ENCODE peak calls at places on chromosomes 6 and 20, in four cellular contexts. I is GM23338, D is bronchial epithelial cell, L is choroid plexus epithelial cell. O is an unnamed sample.

GRCh38 chr20:38633577-38634093 is 32.0 kb downstream of the ARHGAP40 start:
- DNase-seq in L (peak), D (peak), I (peak), O (peak)

GRCh38 chr20:59043698-59044097 is 1.1 kb upstream of the PRELID3B start:
- DNase-seq in L (no peak), I (no peak), D (peak), O (no peak)

GRCh38 chr6:149182262-149182661 is 135.2 kb upstream of the TAB2 start:
- DNase-seq in L (no peak), D (no peak), I (no peak), O (no peak)

GRCh38 chr20:36303020-36303595 is 3.0 kb upstream of the DLGAP4 start:
- DNase-seq in I (no peak), L (no peak), D (no peak), O (no peak)

GRCh38 chr20:32672982-32673727 is 586 bp downstream of the C20orf203 start:
- DNase-seq in L (no peak), D (no peak), I (peak), O (no peak)

GRCh38 chr20:38844963-38845362 is 39.5 kb downstream of the PPP1R16B start:
- DNase-seq in L (no peak), D (no peak), I (no peak), O (no peak)

GRCh38 chr6:56683882-56684281 is 41.2 kb upstream of the DST start:
- DNase-seq in I (no peak), D (peak), L (peak), O (peak)

GRCh38 chr6:157270308-157270707 is 53.0 kb downstream of the TMEM242 start:
- DNase-seq in L (no peak), I (no peak), D (no peak), O (no peak)

GRCh38 chr20:8579060-8579459 is 447.0 kb downstream of the PLCB1 start:
- DNase-seq in I (no peak), L (no peak), D (no peak), O (no peak)

GRCh38 chr6:88813045-88813444 is 150.4 kb downstream of the RNGTT start:
- DNase-seq in I (no peak), L (peak), D (no peak), O (no peak)

GRCh38 chr20:11451793-11452291 is 465.9 kb upstream of the BTBD3 start:
- DNase-seq in D (no peak), I (peak), L (peak), O (no peak)

GRCh38 chr20:46022411-46023147 is 6.4 kb upstream of the SLC12A5 start:
- DNase-seq in L (peak), I (peak), D (no peak), O (peak)

GRCh38 chr6:108168026-108168463 is 2.2 kb downstream of the NR2E1 start:
- DNase-seq in L (no peak), D (no peak), I (peak), O (no peak)

GRCh38 chr6:140857734-140858380 is 1274.9 kb upstream of the GJE1 start:
- DNase-seq in L (peak), I (no peak), D (peak), O (peak)

GRCh38 chr20:44496976-44497375 is 21.3 kb downstream of the TTPAL start:
- DNase-seq in D (peak), L (peak), I (no peak), O (peak)

GRCh38 chr20:52105573-52106422 is 85.8 kb downstream of the ZFP64 start:
- DNase-seq in I (peak), D (peak), L (peak), O (peak)

GRCh38 chr20:1509237-1509636 is 18.0 kb upstream of the SIRPB2 start:
- DNase-seq in D (peak), I (peak), L (peak), O (no peak)

GRCh38 chr6:38040254-38040653 is 220.7 kb downstream of the ZFAND3 start:
- DNase-seq in I (no peak), L (no peak), D (no peak), O (no peak)

GRCh38 chr6:55557176-55557575 is 21.8 kb downstream of the HMGCLL1 start:
- DNase-seq in D (no peak), L (no peak), I (no peak), O (no peak)

GRCh38 chr6:34273242-34273805 is 24.5 kb upstream of the SMIM29 start:
- DNase-seq in I (no peak), L (peak), D (no peak), O (no peak)

GRCh38 chr20:58231678-58232077 is 3.2 kb upstream of the ANKRD60 start:
- DNase-seq in L (no peak), D (no peak), I (peak), O (no peak)

GRCh38 chr20:63645218-63645617 is 8.0 kb downstream of the STMN3 start:
- DNase-seq in I (peak), D (no peak), L (no peak), O (no peak)

GRCh38 chr6:25485820-25486559 is 166.0 kb upstream of the SCGN start:
- DNase-seq in L (no peak), D (no peak), I (no peak), O (no peak)

GRCh38 chr6:151722342-151722741 is 85.1 kb upstream of the ESR1 start:
- DNase-seq in L (no peak), D (no peak), I (no peak), O (no peak)

GRCh38 chr6:50818673-50819072 is at the start of gene TFAP2B:
- DNase-seq in D (no peak), L (no peak), I (no peak), O (no peak)

GRCh38 chr6:168533428-168533827 is 92.4 kb downstream of the SMOC2 start:
- DNase-seq in D (no peak), I (no peak), L (no peak), O (no peak)

GRCh38 chr20:17653835-17654648 is 28.0 kb downstream of the RRBP1 start:
- DNase-seq in L (no peak), I (no peak), D (no peak), O (no peak)

GRCh38 chr6:150269857-150270223 is 99.0 kb upstream of the IYD start:
- DNase-seq in I (no peak), L (no peak), D (peak), O (peak)

GRCh38 chr6:53825514-53826321 is 30.9 kb downstream of the LRRC1 start:
- DNase-seq in I (no peak), L (no peak), D (no peak), O (no peak)

GRCh38 chr20:55745840-55746239 is 259.5 kb downstream of the CBLN4 start:
- DNase-seq in L (no peak), I (no peak), D (no peak), O (no peak)

GRCh38 chr20:49471397-49471796 is 11.1 kb downstream of the KCNB1 start:
- DNase-seq in L (no peak), D (no peak), I (no peak), O (no peak)

GRCh38 chr6:125107048-125107447 is 46.5 kb upstream of the TPD52L1 start:
- DNase-seq in D (no peak), L (no peak), I (no peak), O (no peak)

GRCh38 chr6:13089296-13089994 is 238.9 kb downstream of the TBC1D7 start:
- DNase-seq in I (no peak), L (no peak), D (peak), O (no peak)

GRCh38 chr6:111983197-111983596 is 70.7 kb upstream of the CCN6 start:
- DNase-seq in D (no peak), I (no peak), L (no peak), O (no peak)

GRCh38 chr6:146352163-146352562 is 191.5 kb upstream of the RAB32 start:
- DNase-seq in D (no peak), I (no peak), L (no peak), O (no peak)

GRCh38 chr6:50936277-50936681 is 117.6 kb downstream of the TFAP2B start:
- DNase-seq in L (peak), D (no peak), I (no peak), O (no peak)

GRCh38 chr6:41408576-41408975 is 73.2 kb downstream of the NCR2 start:
- DNase-seq in I (peak), D (no peak), L (no peak), O (no peak)

GRCh38 chr20:49646126-49646525 is 67.6 kb downstream of the B4GALT5 start:
- DNase-seq in I (no peak), L (peak), D (no peak), O (no peak)

GRCh38 chr20:31355981-31356380 is 12.4 kb upstream of the DEFB118 start:
- DNase-seq in I (no peak), L (no peak), D (no peak), O (no peak)
- TF ChIP-seq CTCF in I (no peak), L (no peak), D (no peak), O (no peak)

GRCh38 chr6:91412532-91412931 is 825.7 kb upstream of the MAP3K7 start:
- DNase-seq in D (no peak), I (no peak), L (peak), O (no peak)
- TF ChIP-seq CTCF in D (no peak), I (no peak), L (no peak), O (no peak)

GRCh38 chr6:155580904-155581303 is 125.3 kb upstream of the NOX3 start:
- DNase-seq in D (no peak), L (peak), I (peak), O (no peak)
- TF ChIP-seq CTCF in D (no peak), L (peak), I (no peak), O (no peak)

DNA sequence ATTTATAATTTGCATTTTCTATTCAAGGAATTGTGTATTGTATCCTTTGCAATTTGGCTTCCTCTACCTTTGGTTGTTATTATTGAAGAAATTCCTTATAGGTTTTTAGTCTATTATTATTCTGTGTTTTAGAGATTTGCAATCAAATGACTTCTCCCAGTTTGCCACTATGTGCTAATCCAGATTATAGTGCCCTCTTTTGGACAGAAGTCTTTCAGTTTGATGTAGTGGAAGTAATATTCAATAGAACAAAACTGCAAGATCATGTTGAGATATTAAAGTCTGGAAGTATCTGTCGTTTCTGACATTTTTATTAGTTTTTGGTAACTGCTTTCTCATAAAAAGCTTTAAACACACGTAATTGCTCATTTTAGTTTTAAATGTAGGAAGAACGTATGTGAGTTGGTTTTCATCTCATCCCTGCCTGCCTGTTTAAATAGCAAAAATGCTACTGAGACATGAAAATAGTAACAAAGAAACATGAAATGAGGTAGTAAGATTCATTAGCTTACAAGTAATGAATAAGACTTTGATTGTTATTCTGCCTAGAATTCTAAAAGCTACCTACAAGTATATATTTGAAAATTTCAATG is 72.8 kb downstream of the RTN4IP1 start:
- DNase-seq in I (no peak), D (peak), L (peak), O (no peak)
- TF ChIP-seq CTCF in I (peak), D (no peak), L (peak), O (peak)

GRCh38 chr6:45610374-45610773 is 232.6 kb upstream of the SUPT3H start:
- DNase-seq in L (no peak), D (no peak), I (no peak), O (no peak)

GRCh38 chr6:45609141-45609638 is 231.5 kb upstream of the SUPT3H start:
- DNase-seq in I (no peak), L (peak), D (no peak), O (no peak)

GRCh38 chr6:45606831-45607400 is 229.2 kb upstream of the SUPT3H start:
- DNase-seq in I (no peak), D (no peak), L (no peak), O (no peak)

GRCh38 chr6:45607818-45608217 is 230.1 kb upstream of the SUPT3H start:
- DNase-seq in D (peak), I (no peak), L (peak), O (no peak)

GRCh38 chr6:45608252-45608911 is 230.6 kb upstream of the SUPT3H start:
- DNase-seq in I (no peak), L (peak), D (peak), O (no peak)
- TF ChIP-seq CTCF in I (no peak), L (no peak), D (no peak), O (no peak)